ENCODE peak calls at places on chromosomes 11 and 22, in four cellular contexts. One of them, this sample, is unnamed.

GRCh38 chr11:1087279-1087960 is 12.7 kb downstream of the MUC2 start:
- DNase-seq in GM12878: no peak
- DNase-seq in HepG2: no peak
- DNase-seq in K562: no peak
- DNase-seq in this sample: no peak

GRCh38 chr22:35846804-35847203 is 129.1 kb downstream of the APOL5 start:
- DNase-seq in GM12878: no peak
- DNase-seq in HepG2: no peak
- DNase-seq in K562: no peak
- DNase-seq in this sample: no peak

GRCh38 chr11:6006846-6007245 is at the start of gene OR56A4:
- DNase-seq in GM12878: no peak
- DNase-seq in HepG2: no peak
- DNase-seq in K562: no peak
- DNase-seq in this sample: no peak

GRCh38 chr11:76667271-76667818 is 3.2 kb downstream of the LRRC32 start:
- DNase-seq in GM12878: no peak
- DNase-seq in HepG2: no peak
- DNase-seq in K562: no peak
- DNase-seq in this sample: no peak

GRCh38 chr11:44607987-44608386 is 42.5 kb downstream of the CD82 start:
- DNase-seq in GM12878: no peak
- DNase-seq in HepG2: no peak
- DNase-seq in K562: peak; percentile 35
- DNase-seq in this sample: no peak

GRCh38 chr22:20581503-20582170 is 74.2 kb downstream of the MED15 start:
- DNase-seq in GM12878: no peak
- DNase-seq in HepG2: no peak
- DNase-seq in K562: peak; percentile 81
- DNase-seq in this sample: no peak

GRCh38 chr22:23774922-23775436 is 2.3 kb downstream of the MMP11 start:
- DNase-seq in GM12878: no peak
- DNase-seq in HepG2: no peak
- DNase-seq in K562: no peak
- DNase-seq in this sample: no peak

GRCh38 chr11:122721201-122721963 is 65.9 kb downstream of the UBASH3B start:
- DNase-seq in GM12878: no peak
- DNase-seq in HepG2: no peak
- DNase-seq in K562: no peak
- DNase-seq in this sample: no peak

GRCh38 chr22:24697671-24698082 is 76.8 kb downstream of the PIWIL3 start:
- DNase-seq in GM12878: no peak
- DNase-seq in HepG2: no peak
- DNase-seq in K562: no peak
- DNase-seq in this sample: no peak

GRCh38 chr11:123977731-123978347 is at the start of gene OR10S1:
- DNase-seq in GM12878: no peak
- DNase-seq in HepG2: no peak
- DNase-seq in K562: no peak
- DNase-seq in this sample: no peak

GRCh38 chr11:64165482-64165841 is 451 bp downstream of the MACROD1 start:
- DNase-seq in GM12878: no peak
- DNase-seq in HepG2: no peak
- DNase-seq in K562: no peak
- DNase-seq in this sample: peak; percentile 20
- TF ChIP-seq FOXK2 in GM12878: no peak
- TF ChIP-seq FOXK2 in HepG2: no peak
- TF ChIP-seq FOXK2 in K562: no peak
- TF ChIP-seq FOXK2 in this sample: no peak

GRCh38 chr11:45887587-45887986 is 2.1 kb downstream of the MAPK8IP1 start:
- DNase-seq in GM12878: no peak
- DNase-seq in HepG2: no peak
- DNase-seq in K562: no peak
- DNase-seq in this sample: no peak

GRCh38 chr11:45885274-45885920 is at the start of gene MAPK8IP1:
- DNase-seq in GM12878: no peak
- DNase-seq in HepG2: peak; percentile 47
- DNase-seq in K562: peak; percentile 98
- DNase-seq in this sample: peak; percentile 88

GRCh38 chr11:45884596-45885185 is 760 bp upstream of the MAPK8IP1 start:
- DNase-seq in GM12878: no peak
- DNase-seq in HepG2: no peak
- DNase-seq in K562: no peak
- DNase-seq in this sample: no peak

GRCh38 chr11:45886816-45887520 is 1.5 kb downstream of the MAPK8IP1 start:
- DNase-seq in GM12878: no peak
- DNase-seq in HepG2: no peak
- DNase-seq in K562: no peak
- DNase-seq in this sample: no peak

DNA sequence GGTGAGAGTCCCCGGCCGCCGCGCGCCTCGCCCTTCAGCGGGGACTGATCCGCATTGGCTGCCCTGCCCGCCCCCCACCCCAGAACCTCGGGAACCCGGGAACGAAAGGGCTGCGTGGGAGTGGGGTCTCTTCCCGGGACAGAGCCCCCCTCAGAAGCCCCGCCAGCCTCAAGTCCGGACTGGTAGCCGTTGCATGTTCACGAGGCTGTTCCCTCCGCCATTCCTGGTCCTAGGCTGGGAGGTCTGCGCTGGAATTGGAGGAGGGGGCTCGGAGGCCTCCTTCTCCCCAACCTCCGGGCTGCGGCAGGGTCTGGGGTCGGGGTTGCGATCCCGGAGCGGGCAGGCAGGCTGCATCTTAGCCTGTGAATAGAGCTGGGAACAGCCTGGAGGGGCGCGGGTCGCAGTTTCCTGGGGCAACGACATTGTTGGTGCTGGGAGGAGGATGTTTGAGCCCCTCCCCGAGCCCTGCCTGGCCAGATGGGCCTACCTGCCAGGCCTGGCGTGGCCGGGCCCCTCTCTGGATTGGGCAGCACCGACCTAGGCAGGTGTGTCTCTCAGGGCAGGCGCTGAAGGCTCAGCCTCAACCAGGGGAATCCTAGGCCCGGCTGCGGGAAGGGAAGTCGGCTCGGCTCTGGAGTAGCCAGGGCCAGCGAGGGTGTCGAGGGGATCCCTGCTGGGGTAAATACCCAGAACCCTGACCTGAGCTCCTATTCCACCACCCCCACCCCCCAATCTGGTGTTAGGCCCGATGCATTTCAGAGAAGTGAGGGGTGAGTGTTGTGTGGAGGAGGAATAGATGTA is 670 bp downstream of the MAPK8IP1 start:
- DNase-seq in GM12878: no peak
- DNase-seq in HepG2: no peak
- DNase-seq in K562: no peak
- DNase-seq in this sample: no peak
- TF ChIP-seq FOXK2 in GM12878: no peak
- TF ChIP-seq FOXK2 in HepG2: no peak
- TF ChIP-seq FOXK2 in K562: no peak
- TF ChIP-seq FOXK2 in this sample: no peak

GRCh38 chr11:65643971-65644370 is 6.1 kb downstream of the SIPA1 start:
- DNase-seq in GM12878: no peak
- DNase-seq in HepG2: no peak
- DNase-seq in K562: peak; percentile 66
- DNase-seq in this sample: no peak
- TF ChIP-seq FOXK2 in GM12878: no peak
- TF ChIP-seq FOXK2 in HepG2: no peak
- TF ChIP-seq FOXK2 in K562: no peak
- TF ChIP-seq FOXK2 in this sample: no peak

GRCh38 chr11:34224434-34224966 is 119.1 kb downstream of the NAT10 start:
- DNase-seq in GM12878: no peak
- DNase-seq in HepG2: peak; percentile 80
- DNase-seq in K562: no peak
- DNase-seq in this sample: no peak
- TF ChIP-seq FOXK2 in GM12878: no peak
- TF ChIP-seq FOXK2 in HepG2: no peak
- TF ChIP-seq FOXK2 in K562: no peak
- TF ChIP-seq FOXK2 in this sample: no peak

GRCh38 chr22:31279327-31279669 is 13.0 kb downstream of the PIK3IP1 start:
- DNase-seq in GM12878: no peak
- DNase-seq in HepG2: no peak
- DNase-seq in K562: no peak
- DNase-seq in this sample: no peak
- TF ChIP-seq FOXK2 in GM12878: no peak
- TF ChIP-seq FOXK2 in HepG2: no peak
- TF ChIP-seq FOXK2 in K562: no peak
- TF ChIP-seq FOXK2 in this sample: no peak

GRCh38 chr11:2794947-2795346 is 90.6 kb downstream of the CDKN1C start:
- DNase-seq in GM12878: no peak
- DNase-seq in HepG2: no peak
- DNase-seq in K562: no peak
- DNase-seq in this sample: no peak
- TF ChIP-seq FOXK2 in GM12878: no peak
- TF ChIP-seq FOXK2 in HepG2: no peak
- TF ChIP-seq FOXK2 in K562: no peak
- TF ChIP-seq FOXK2 in this sample: no peak

DNA sequence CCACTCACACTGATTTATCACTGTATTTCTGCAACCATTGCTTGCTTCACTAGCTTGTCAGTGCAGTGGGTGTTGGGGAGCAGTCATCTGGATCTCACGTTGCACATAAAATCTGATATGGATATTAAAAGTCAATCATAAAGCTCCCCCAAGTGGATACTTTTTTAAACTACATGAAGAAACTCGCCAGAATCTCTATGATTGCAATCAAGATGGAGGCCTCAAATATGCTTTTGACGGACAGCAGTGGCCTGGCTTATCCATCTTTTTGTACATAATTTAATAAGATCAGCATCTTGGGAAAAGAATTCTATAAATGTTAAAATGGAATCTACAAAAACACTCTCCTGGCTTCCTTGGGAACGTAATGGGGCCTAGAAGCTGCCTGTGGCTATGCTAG is 137.7 kb downstream of the WT1 start:
- DNase-seq in GM12878: no peak
- DNase-seq in HepG2: no peak
- DNase-seq in K562: peak; percentile 31
- DNase-seq in this sample: peak; percentile 45
- TF ChIP-seq FOXK2 in GM12878: no peak
- TF ChIP-seq FOXK2 in HepG2: no peak
- TF ChIP-seq FOXK2 in K562: no peak
- TF ChIP-seq FOXK2 in this sample: no peak

This sample was measured in HEK293T.